ENCODE peak calls at places on chromosomes 2 and 18, in four cellular contexts. One of them, this sample, is unnamed.
A peak's percentile ranks its signal among the peaks of the same experiment; 100 is the strongest.

GRCh38 chr2:134052173-134052572 is 201.7 kb upstream of the MGAT5 start:
- DNase-seq in IMR-90: no peak
- DNase-seq in WERI-Rb-1: no peak
- DNase-seq in GM13977: no peak
- DNase-seq in this sample: no peak

GRCh38 chr2:74584088-74584645 is 29.6 kb downstream of the DOK1 start:
- DNase-seq in WERI-Rb-1: no peak
- DNase-seq in GM13977: peak; percentile 42
- DNase-seq in IMR-90: peak; percentile 61
- DNase-seq in this sample: no peak

GRCh38 chr2:126627623-126628022 is 28.3 kb upstream of the GYPC start:
- DNase-seq in GM13977: no peak
- DNase-seq in WERI-Rb-1: no peak
- DNase-seq in IMR-90: peak; percentile 13
- DNase-seq in this sample: no peak

GRCh38 chr2:136182315-136182714 is 64.4 kb upstream of the CXCR4 start:
- DNase-seq in GM13977: no peak
- DNase-seq in WERI-Rb-1: no peak
- DNase-seq in IMR-90: no peak
- DNase-seq in this sample: no peak

GRCh38 chr2:132521321-132521720 is 104.7 kb downstream of the GPR39 start:
- DNase-seq in WERI-Rb-1: no peak
- DNase-seq in IMR-90: peak; percentile 28
- DNase-seq in GM13977: no peak
- DNase-seq in this sample: peak; percentile 15

GRCh38 chr2:144402282-144402681 is 117.6 kb downstream of the ZEB2 start:
- DNase-seq in IMR-90: peak; percentile 37
- DNase-seq in GM13977: no peak
- DNase-seq in WERI-Rb-1: no peak
- DNase-seq in this sample: no peak

GRCh38 chr2:10331702-10332401 is 29.1 kb downstream of the HPCAL1 start:
- DNase-seq in WERI-Rb-1: no peak
- DNase-seq in GM13977: peak; percentile 69
- DNase-seq in IMR-90: no peak
- DNase-seq in this sample: no peak

GRCh38 chr2:42984617-42985016 is 192.2 kb upstream of the HAAO start:
- DNase-seq in WERI-Rb-1: no peak
- DNase-seq in GM13977: no peak
- DNase-seq in IMR-90: no peak
- DNase-seq in this sample: no peak

GRCh38 chr2:135701442-135701841 is 40.2 kb upstream of the UBXN4 start:
- DNase-seq in IMR-90: peak; percentile 79
- DNase-seq in WERI-Rb-1: no peak
- DNase-seq in GM13977: no peak
- DNase-seq in this sample: peak; percentile 53

GRCh38 chr2:167430447-167430846 is 542.2 kb downstream of the XIRP2 start:
- DNase-seq in GM13977: no peak
- DNase-seq in WERI-Rb-1: no peak
- DNase-seq in IMR-90: no peak
- DNase-seq in this sample: no peak

GRCh38 chr18:12621737-12622306 is 36.1 kb downstream of the SPIRE1 start:
- DNase-seq in GM13977: no peak
- DNase-seq in WERI-Rb-1: no peak
- DNase-seq in IMR-90: peak; percentile 96
- DNase-seq in this sample: peak; percentile 58

GRCh38 chr2:111202266-111203040 is 81.7 kb downstream of the BCL2L11 start:
- DNase-seq in WERI-Rb-1: no peak
- DNase-seq in IMR-90: peak; percentile 89
- DNase-seq in GM13977: no peak
- DNase-seq in this sample: no peak

DNA sequence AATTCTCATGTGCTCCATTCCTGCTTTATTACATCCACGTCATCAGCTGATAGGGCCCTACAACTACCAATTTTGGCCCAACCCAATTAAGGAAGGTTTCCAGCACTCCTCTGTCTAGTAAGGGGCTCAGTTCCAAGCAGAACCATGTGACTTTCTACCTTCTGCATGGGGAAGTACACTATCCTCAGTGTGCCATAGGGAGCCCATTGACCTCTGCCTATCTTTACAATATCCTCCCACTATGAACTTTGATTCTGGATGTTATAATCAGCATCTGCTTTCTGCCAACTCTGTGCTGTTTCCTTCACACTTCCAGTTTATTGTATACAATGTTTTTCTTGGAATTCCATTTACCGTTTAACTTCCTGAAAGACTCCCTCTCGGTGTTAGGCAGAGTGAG is 53.9 kb upstream of the GCFC2 start:
- DNase-seq in WERI-Rb-1: no peak
- DNase-seq in GM13977: no peak
- DNase-seq in IMR-90: no peak
- DNase-seq in this sample: no peak
- TF ChIP-seq CTCF in WERI-Rb-1: no peak
- TF ChIP-seq CTCF in GM13977: no peak
- TF ChIP-seq CTCF in IMR-90: no peak
- TF ChIP-seq CTCF in this sample: no peak

GRCh38 chr18:64115906-64116305 is 33.0 kb downstream of the LINC00305 start:
- DNase-seq in WERI-Rb-1: no peak
- DNase-seq in GM13977: no peak
- DNase-seq in IMR-90: no peak
- DNase-seq in this sample: no peak

GRCh38 chr18:64116806-64117205 is 32.1 kb downstream of the LINC00305 start:
- DNase-seq in WERI-Rb-1: no peak
- DNase-seq in GM13977: no peak
- DNase-seq in IMR-90: no peak
- DNase-seq in this sample: no peak

GRCh38 chr18:64119916-64120315 is 29.0 kb downstream of the LINC00305 start:
- DNase-seq in WERI-Rb-1: no peak
- DNase-seq in GM13977: peak; percentile 16
- DNase-seq in IMR-90: no peak
- DNase-seq in this sample: peak; percentile 26
- TF ChIP-seq CTCF in WERI-Rb-1: no peak
- TF ChIP-seq CTCF in GM13977: peak; percentile 29
- TF ChIP-seq CTCF in IMR-90: no peak
- TF ChIP-seq CTCF in this sample: peak; percentile 22

DNA sequence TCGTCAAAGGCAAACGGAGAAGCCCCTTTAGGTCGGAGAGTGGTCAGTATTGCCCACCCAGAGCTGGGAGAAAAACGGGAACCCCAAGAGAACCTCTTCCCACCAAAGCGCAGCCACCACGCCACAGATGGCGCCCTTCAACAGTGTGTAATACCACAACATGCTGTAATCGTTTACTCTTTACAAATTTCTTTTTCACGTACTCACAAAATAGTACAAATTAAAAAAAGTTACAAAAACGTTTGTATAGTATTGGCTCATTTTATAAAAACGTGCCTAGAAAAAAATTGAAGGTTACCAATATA is 811 bp upstream of the NFE2L2 start:
- DNase-seq in IMR-90: peak; percentile 59
- DNase-seq in GM13977: peak; percentile 40
- DNase-seq in WERI-Rb-1: no peak
- DNase-seq in this sample: no peak
- TF ChIP-seq CTCF in IMR-90: peak; percentile 40
- TF ChIP-seq CTCF in GM13977: peak; percentile 42
- TF ChIP-seq CTCF in WERI-Rb-1: peak; percentile 42
- TF ChIP-seq CTCF in this sample: no peak

DNA sequence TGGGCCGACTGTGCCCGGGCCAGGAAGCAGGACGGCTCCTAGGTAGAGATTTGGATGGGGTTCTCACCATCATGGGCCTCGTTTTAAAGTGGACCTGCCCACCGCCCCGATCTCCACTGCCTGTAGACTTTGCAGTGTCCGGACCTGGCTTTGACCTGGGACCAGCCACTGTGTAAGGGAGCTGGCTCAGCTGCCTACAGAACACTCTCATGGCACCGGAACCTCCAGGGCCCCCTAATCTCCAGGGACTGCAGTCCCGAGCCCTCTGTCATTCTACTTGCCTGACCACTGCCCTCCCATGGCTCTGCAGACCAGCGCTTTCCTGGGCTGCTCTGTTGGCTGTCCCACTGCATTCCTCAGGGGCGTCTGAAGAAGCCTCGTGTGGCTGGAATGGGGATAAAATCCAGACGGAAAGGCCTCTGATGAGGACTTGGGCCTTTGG is 120.8 kb downstream of the GLI2 start:
- DNase-seq in IMR-90: peak; percentile 63
- DNase-seq in WERI-Rb-1: no peak
- DNase-seq in GM13977: no peak
- DNase-seq in this sample: no peak
- TF ChIP-seq CTCF in IMR-90: peak; percentile 59
- TF ChIP-seq CTCF in WERI-Rb-1: no peak
- TF ChIP-seq CTCF in GM13977: no peak
- TF ChIP-seq CTCF in this sample: no peak

GRCh38 chr2:38776531-38776930 is 1.5 kb upstream of the GEMIN6 start:
- DNase-seq in IMR-90: no peak
- DNase-seq in WERI-Rb-1: no peak
- DNase-seq in GM13977: no peak
- DNase-seq in this sample: no peak

GRCh38 chr2:38783586-38783985 is 5.6 kb downstream of the GEMIN6 start:
- DNase-seq in WERI-Rb-1: no peak
- DNase-seq in IMR-90: no peak
- DNase-seq in GM13977: no peak
- DNase-seq in this sample: no peak

GRCh38 chr2:38775097-38775920 is 2.7 kb upstream of the GEMIN6 start:
- DNase-seq in IMR-90: no peak
- DNase-seq in WERI-Rb-1: no peak
- DNase-seq in GM13977: no peak
- DNase-seq in this sample: no peak

GRCh38 chr2:38775921-38776225 is 2.1 kb upstream of the GEMIN6 start:
- DNase-seq in GM13977: no peak
- DNase-seq in IMR-90: no peak
- DNase-seq in WERI-Rb-1: no peak
- DNase-seq in this sample: no peak

GRCh38 chr2:38778686-38779082 is 674 bp downstream of the GEMIN6 start:
- DNase-seq in IMR-90: no peak
- DNase-seq in WERI-Rb-1: no peak
- DNase-seq in GM13977: no peak
- DNase-seq in this sample: no peak
- TF ChIP-seq CTCF in IMR-90: no peak
- TF ChIP-seq CTCF in WERI-Rb-1: no peak
- TF ChIP-seq CTCF in GM13977: no peak
- TF ChIP-seq CTCF in this sample: no peak

GRCh38 chr2:23294238-23294637 is 90.7 kb upstream of the KLHL29 start:
- DNase-seq in GM13977: no peak
- DNase-seq in IMR-90: no peak
- DNase-seq in WERI-Rb-1: peak; percentile 21
- DNase-seq in this sample: no peak
- TF ChIP-seq CTCF in GM13977: no peak
- TF ChIP-seq CTCF in IMR-90: no peak
- TF ChIP-seq CTCF in WERI-Rb-1: peak; percentile 43
- TF ChIP-seq CTCF in this sample: no peak

GRCh38 chr18:6413554-6414117 is 1.1 kb downstream of the L3MBTL4 start:
- DNase-seq in GM13977: no peak
- DNase-seq in IMR-90: no peak
- DNase-seq in WERI-Rb-1: no peak
- DNase-seq in this sample: no peak

GRCh38 chr18:6414723-6415362 is at the start of gene L3MBTL4:
- DNase-seq in WERI-Rb-1: no peak
- DNase-seq in IMR-90: no peak
- DNase-seq in GM13977: peak; percentile 77
- DNase-seq in this sample: no peak

GRCh38 chr18:6411367-6411766 is 3.3 kb downstream of the L3MBTL4 start:
- DNase-seq in IMR-90: no peak
- DNase-seq in GM13977: no peak
- DNase-seq in WERI-Rb-1: no peak
- DNase-seq in this sample: no peak

GRCh38 chr18:6412933-6413472 is 1.7 kb downstream of the L3MBTL4 start:
- DNase-seq in IMR-90: no peak
- DNase-seq in GM13977: no peak
- DNase-seq in WERI-Rb-1: no peak
- DNase-seq in this sample: no peak

GRCh38 chr18:6414118-6414722 is 491 bp downstream of the L3MBTL4 start:
- DNase-seq in WERI-Rb-1: no peak
- DNase-seq in GM13977: peak; percentile 95
- DNase-seq in IMR-90: no peak
- DNase-seq in this sample: no peak
- TF ChIP-seq CTCF in WERI-Rb-1: no peak
- TF ChIP-seq CTCF in GM13977: peak; percentile 30
- TF ChIP-seq CTCF in IMR-90: no peak
- TF ChIP-seq CTCF in this sample: no peak

GRCh38 chr2:106572541-106573148 is 85.5 kb downstream of the CD8B2 start:
- DNase-seq in GM13977: no peak
- DNase-seq in IMR-90: no peak
- DNase-seq in WERI-Rb-1: peak; percentile 41
- DNase-seq in this sample: peak; percentile 30
- TF ChIP-seq CTCF in GM13977: peak; percentile 49
- TF ChIP-seq CTCF in IMR-90: peak; percentile 27
- TF ChIP-seq CTCF in WERI-Rb-1: peak; percentile 80
- TF ChIP-seq CTCF in this sample: peak; percentile 40

GRCh38 chr2:177143444-177143843 is 69.2 kb upstream of the HNRNPA3 start:
- DNase-seq in IMR-90: peak; percentile 66
- DNase-seq in GM13977: no peak
- DNase-seq in WERI-Rb-1: no peak
- DNase-seq in this sample: peak; percentile 58

GRCh38 chr2:177149155-177149503 is 63.5 kb upstream of the HNRNPA3 start:
- DNase-seq in IMR-90: no peak
- DNase-seq in GM13977: no peak
- DNase-seq in WERI-Rb-1: no peak
- DNase-seq in this sample: no peak

GRCh38 chr2:177148477-177149154 is 64.0 kb upstream of the HNRNPA3 start:
- DNase-seq in IMR-90: peak; percentile 66
- DNase-seq in GM13977: peak; percentile 50
- DNase-seq in WERI-Rb-1: peak; percentile 91
- DNase-seq in this sample: peak; percentile 84

GRCh38 chr2:177147834-177148233 is 64.8 kb upstream of the HNRNPA3 start:
- DNase-seq in GM13977: no peak
- DNase-seq in WERI-Rb-1: peak; percentile 28
- DNase-seq in IMR-90: no peak
- DNase-seq in this sample: no peak

GRCh38 chr2:177147093-177147694 is 65.4 kb upstream of the HNRNPA3 start:
- DNase-seq in GM13977: peak; percentile 56
- DNase-seq in WERI-Rb-1: no peak
- DNase-seq in IMR-90: peak; percentile 58
- DNase-seq in this sample: peak; percentile 66
- TF ChIP-seq CTCF in GM13977: peak; percentile 54
- TF ChIP-seq CTCF in WERI-Rb-1: no peak
- TF ChIP-seq CTCF in IMR-90: peak; percentile 65
- TF ChIP-seq CTCF in this sample: peak; percentile 41